ENCODE peak calls at places on chromosomes 16 and 17, in six cellular contexts. One of them, this sample, is unnamed.

GRCh38 chr17:53950207-53950857 is 127.6 kb downstream of the KIF2B start:
- DNase-seq in CD8-positive, alpha-beta memory T cell: no peak
- DNase-seq in NCI-H2081 treated with DMSO at 0.1 percent for 48 hours: no peak
- DNase-seq in MCF 10A: no peak
- DNase-seq in lung: no peak
- DNase-seq in SHP77: peak; percentile 3
- DNase-seq in this sample: no peak

GRCh38 chr17:27396941-27397340 is 59.3 kb upstream of the KSR1 start:
- DNase-seq in SHP77: no peak
- DNase-seq in CD8-positive, alpha-beta memory T cell: no peak
- DNase-seq in lung: no peak
- DNase-seq in NCI-H2081 treated with DMSO at 0.1 percent for 48 hours: no peak
- DNase-seq in MCF 10A: no peak
- DNase-seq in this sample: no peak

GRCh38 chr17:8046929-8047768 is 8.3 kb downstream of the ALOX15B start:
- DNase-seq in MCF 10A: no peak
- DNase-seq in lung: no peak
- DNase-seq in CD8-positive, alpha-beta memory T cell: no peak
- DNase-seq in NCI-H2081 treated with DMSO at 0.1 percent for 48 hours: no peak
- DNase-seq in SHP77: no peak
- DNase-seq in this sample: no peak

GRCh38 chr17:66491213-66491612 is 188.8 kb downstream of the PRKCA start:
- DNase-seq in SHP77: no peak
- DNase-seq in CD8-positive, alpha-beta memory T cell: no peak
- DNase-seq in NCI-H2081 treated with DMSO at 0.1 percent for 48 hours: no peak
- DNase-seq in MCF 10A: no peak
- DNase-seq in lung: no peak
- DNase-seq in this sample: no peak

GRCh38 chr16:68539704-68540370 is 746 bp downstream of the ZFP90 start:
- DNase-seq in NCI-H2081 treated with DMSO at 0.1 percent for 48 hours: no peak
- DNase-seq in CD8-positive, alpha-beta memory T cell: no peak
- DNase-seq in SHP77: no peak
- DNase-seq in MCF 10A: peak; percentile 14
- DNase-seq in lung: no peak
- DNase-seq in this sample: no peak

GRCh38 chr16:21626659-21627277 is 25.6 kb downstream of the IGSF6 start:
- DNase-seq in CD8-positive, alpha-beta memory T cell: no peak
- DNase-seq in lung: no peak
- DNase-seq in SHP77: no peak
- DNase-seq in NCI-H2081 treated with DMSO at 0.1 percent for 48 hours: no peak
- DNase-seq in MCF 10A: peak; percentile 90
- DNase-seq in this sample: no peak

GRCh38 chr17:77444653-77445029 is 303.9 kb downstream of the SEC14L1 start:
- DNase-seq in SHP77: no peak
- DNase-seq in lung: no peak
- DNase-seq in CD8-positive, alpha-beta memory T cell: no peak
- DNase-seq in MCF 10A: no peak
- DNase-seq in NCI-H2081 treated with DMSO at 0.1 percent for 48 hours: no peak
- DNase-seq in this sample: peak; percentile 48

GRCh38 chr17:13940858-13941665 is 128.2 kb upstream of the COX10 start:
- DNase-seq in MCF 10A: peak; percentile 81
- DNase-seq in lung: no peak
- DNase-seq in SHP77: no peak
- DNase-seq in CD8-positive, alpha-beta memory T cell: no peak
- DNase-seq in NCI-H2081 treated with DMSO at 0.1 percent for 48 hours: no peak
- DNase-seq in this sample: no peak

GRCh38 chr16:86651823-86652222 is 73.5 kb downstream of the FOXL1 start:
- DNase-seq in lung: no peak
- DNase-seq in CD8-positive, alpha-beta memory T cell: no peak
- DNase-seq in NCI-H2081 treated with DMSO at 0.1 percent for 48 hours: no peak
- DNase-seq in SHP77: no peak
- DNase-seq in MCF 10A: no peak
- DNase-seq in this sample: no peak

GRCh38 chr16:30054959-30055553 is 10.5 kb upstream of the ALDOA start:
- DNase-seq in NCI-H2081 treated with DMSO at 0.1 percent for 48 hours: no peak
- DNase-seq in CD8-positive, alpha-beta memory T cell: no peak
- DNase-seq in lung: no peak
- DNase-seq in MCF 10A: peak; percentile 77
- DNase-seq in SHP77: peak; percentile 52
- DNase-seq in this sample: peak; percentile 69

This sample was measured in activated naive CD8-positive, alpha-beta T cell treated with anti-CD3 and anti-CD28 coated beads, Interleukin-2, amount 10 ng/mL, durations not matched to agents 7 days and 5 days.